ENCODE peak calls at places on chromosomes 2 and 18, in six cellular contexts. One of them, this sample, is unnamed.

GRCh38 chr2:235352541-235352940 is 141.3 kb upstream of the AGAP1 start:
- DNase-seq in skeletal muscle cell: no peak
- DNase-seq in lower lobe of right lung: no peak
- DNase-seq in cardiac fibroblast: no peak
- DNase-seq in tibial nerve: no peak
- DNase-seq in CD8-positive, alpha-beta T cell: no peak
- DNase-seq in this sample: no peak

GRCh38 chr2:197883354-197884032 is 79.1 kb downstream of the PLCL1 start:
- DNase-seq in skeletal muscle cell: peak
- DNase-seq in lower lobe of right lung: no peak
- DNase-seq in cardiac fibroblast: peak
- DNase-seq in tibial nerve: no peak
- DNase-seq in CD8-positive, alpha-beta T cell: no peak
- DNase-seq in this sample: no peak

GRCh38 chr2:162890690-162891311 is 52.2 kb upstream of the KCNH7 start:
- DNase-seq in skeletal muscle cell: peak
- DNase-seq in lower lobe of right lung: no peak
- DNase-seq in cardiac fibroblast: peak
- DNase-seq in tibial nerve: no peak
- DNase-seq in CD8-positive, alpha-beta T cell: no peak
- DNase-seq in this sample: peak

GRCh38 chr18:69494841-69495240 is 94.2 kb downstream of the DOK6 start:
- DNase-seq in skeletal muscle cell: no peak
- DNase-seq in lower lobe of right lung: no peak
- DNase-seq in cardiac fibroblast: no peak
- DNase-seq in tibial nerve: no peak
- DNase-seq in CD8-positive, alpha-beta T cell: no peak
- DNase-seq in this sample: no peak

GRCh38 chr2:43024515-43024962 is 201.9 kb downstream of the ZFP36L2 start:
- DNase-seq in skeletal muscle cell: no peak
- DNase-seq in lower lobe of right lung: no peak
- DNase-seq in cardiac fibroblast: peak
- DNase-seq in tibial nerve: peak
- DNase-seq in CD8-positive, alpha-beta T cell: peak
- DNase-seq in this sample: peak

GRCh38 chr2:183608747-183609146 is 484.5 kb downstream of the NUP35 start:
- DNase-seq in skeletal muscle cell: no peak
- DNase-seq in lower lobe of right lung: no peak
- DNase-seq in cardiac fibroblast: no peak
- DNase-seq in tibial nerve: no peak
- DNase-seq in CD8-positive, alpha-beta T cell: no peak
- DNase-seq in this sample: no peak

GRCh38 chr18:75538727-75539126 is 111.2 kb upstream of the SMIM21 start:
- DNase-seq in skeletal muscle cell: peak
- DNase-seq in lower lobe of right lung: no peak
- DNase-seq in cardiac fibroblast: peak
- DNase-seq in tibial nerve: no peak
- DNase-seq in CD8-positive, alpha-beta T cell: no peak
- DNase-seq in this sample: no peak

GRCh38 chr2:172095146-172095904 is 7.4 kb downstream of the DLX2 start:
- DNase-seq in skeletal muscle cell: peak
- DNase-seq in lower lobe of right lung: peak
- DNase-seq in cardiac fibroblast: peak
- DNase-seq in tibial nerve: no peak
- DNase-seq in CD8-positive, alpha-beta T cell: peak
- DNase-seq in this sample: peak

GRCh38 chr2:74915743-74916142 is 42.7 kb upstream of the POLE4 start:
- DNase-seq in skeletal muscle cell: peak
- DNase-seq in lower lobe of right lung: no peak
- DNase-seq in cardiac fibroblast: peak
- DNase-seq in tibial nerve: no peak
- DNase-seq in CD8-positive, alpha-beta T cell: no peak
- DNase-seq in this sample: peak

This sample was measured in PC-3.